ENCODE peak calls at places on chromosomes 16 and 17, in seven cellular contexts. T is HCEC 1CT; Z is fibroblast of lung; M is Right ventricle myocardium inferior; I is CD8-positive, alpha-beta T cell; N is NCI-H446 treated with DMSO at 0.1 percent for 48 hours; J is fibroblast of the conjunctiva. G is an unnamed sample.
A peak's percentile ranks its signal among the peaks of the same experiment; 100 is the strongest.

GRCh38 chr17:76368545-76368944 is 14.8 kb upstream of the PRPSAP1 start:
- DNase-seq in T (no peak), Z (no peak), M (no peak), I (no peak), N (no peak), J (no peak), G (no peak)

GRCh38 chr16:27475561-27475960 is 73.6 kb downstream of the IL21R start:
- DNase-seq in T (peak; percentile 88), Z (peak; percentile 75), M (peak; percentile 50), I (no peak), N (no peak), J (no peak), G (no peak)

GRCh38 chr17:39002991-39003715 is 36.0 kb upstream of the FBXO47 start:
- DNase-seq in T (no peak), Z (peak; percentile 56), M (peak; percentile 89), I (peak; percentile 61), N (no peak), J (peak; percentile 66), G (no peak)

GRCh38 chr16:88527937-88528743 is 42.1 kb upstream of the ZC3H18 start:
- DNase-seq in T (no peak), Z (no peak), M (peak; percentile 71), I (no peak), N (no peak), J (no peak), G (no peak)

GRCh38 chr17:73155410-73156165 is 9.2 kb upstream of the SSTR2 start:
- DNase-seq in T (no peak), Z (no peak), M (no peak), I (no peak), N (peak; percentile 98), J (no peak), G (no peak)

GRCh38 chr16:86854895-86855294 is 276.5 kb downstream of the FOXL1 start:
- DNase-seq in T (no peak), Z (peak; percentile 32), M (no peak), I (no peak), N (no peak), J (no peak), G (no peak)

GRCh38 chr16:58031016-58031800 is 5.7 kb downstream of the MMP15 start:
- DNase-seq in T (no peak), Z (no peak), M (no peak), I (no peak), N (no peak), J (no peak), G (no peak)

GRCh38 chr16:30628628-30629342 is 18.6 kb upstream of the ZNF689 start:
- DNase-seq in T (peak; percentile 73), Z (peak; percentile 81), M (peak; percentile 91), I (peak; percentile 92), N (peak; percentile 33), J (peak; percentile 64), G (peak; percentile 85)

GRCh38 chr16:88703486-88704309 is 2.5 kb downstream of the RNF166 start:
- DNase-seq in T (no peak), Z (no peak), M (peak; percentile 84), I (peak; percentile 90), N (no peak), J (no peak), G (no peak)

G was measured in LoVo.